ENCODE peak calls at places on chromosomes 3 and 15, in five cellular contexts. N is sigmoid colon, X is PC-3, T is right cardiac atrium, K is fibroblast of lung. B is an unnamed sample.

GRCh38 chr3:153274521-153274920 is 112.5 kb downstream of the RAP2B start:
- DNase-seq in N (no peak), X (no peak), T (no peak), K (no peak), B (no peak)

GRCh38 chr3:5389057-5389456 is 201.6 kb downstream of the EDEM1 start:
- DNase-seq in N (no peak), X (peak; percentile 97), T (no peak), K (no peak), B (no peak)

GRCh38 chr15:53811530-53811929 is 52.1 kb upstream of the WDR72 start:
- DNase-seq in N (no peak), X (peak; percentile 30), T (no peak), K (peak; percentile 29), B (no peak)

GRCh38 chr15:22973286-22973685 is 6.9 kb downstream of the CYFIP1 start:
- DNase-seq in N (peak; percentile 36), X (no peak), T (no peak), K (no peak), B (no peak)

GRCh38 chr3:94936023-94936580 is 873.2 kb downstream of the NSUN3 start:
- DNase-seq in N (no peak), X (peak; percentile 69), T (no peak), K (no peak), B (no peak)

GRCh38 chr3:79767953-79768282 is at the start of gene ROBO1:
- DNase-seq in N (no peak), X (no peak), T (no peak), K (peak; percentile 33), B (no peak)

GRCh38 chr3:69197922-69198540 is 75.6 kb upstream of the LMOD3 start:
- DNase-seq in N (no peak), X (no peak), T (no peak), K (no peak), B (no peak)

GRCh38 chr15:29113336-29114276 is 156.0 kb downstream of the NSMCE3 start:
- DNase-seq in N (no peak), X (peak; percentile 9), T (no peak), K (no peak), B (no peak)

GRCh38 chr3:188518416-188518815 is 364.5 kb downstream of the LPP start:
- DNase-seq in N (no peak), X (no peak), T (no peak), K (no peak), B (no peak)

GRCh38 chr15:66356069-66356358 is 471 bp downstream of the TIPIN start:
- DNase-seq in N (no peak), X (no peak), T (no peak), K (no peak), B (no peak)

GRCh38 chr15:47708116-47708515 is 9.2 kb upstream of the SEMA6D start:
- DNase-seq in N (no peak), X (no peak), T (no peak), K (no peak), B (no peak)

GRCh38 chr15:100671858-100672543 is 69.6 kb downstream of the ASB7 start:
- DNase-seq in N (no peak), X (peak; percentile 47), T (no peak), K (peak; percentile 62), B (no peak)

GRCh38 chr15:38085931-38086562 is 151.6 kb downstream of the TMCO5A start:
- DNase-seq in N (no peak), X (no peak), T (no peak), K (no peak), B (no peak)

GRCh38 chr3:37814547-37814946 is 47.1 kb upstream of the CTDSPL start:
- DNase-seq in N (no peak), X (peak; percentile 57), T (no peak), K (peak; percentile 50), B (no peak)

GRCh38 chr15:51076898-51077564 is 17.7 kb downstream of the TNFAIP8L3 start:
- DNase-seq in N (peak; percentile 69), X (no peak), T (peak; percentile 71), K (peak; percentile 83), B (peak; percentile 76)

GRCh38 chr3:177703788-177704187 is 506.5 kb upstream of the TBL1XR1 start:
- DNase-seq in N (no peak), X (peak; percentile 8), T (no peak), K (no peak), B (no peak)

GRCh38 chr3:192409838-192410683 is 317.3 kb downstream of the FGF12 start:
- DNase-seq in N (no peak), X (no peak), T (peak; percentile 19), K (peak; percentile 22), B (no peak)

GRCh38 chr3:102169915-102170479 is 264.8 kb upstream of the ZPLD1 start:
- DNase-seq in N (no peak), X (no peak), T (no peak), K (no peak), B (no peak)

GRCh38 chr3:128619146-128619890 is 31.3 kb downstream of the RPN1 start:
- DNase-seq in N (no peak), X (peak; percentile 50), T (no peak), K (peak; percentile 84), B (no peak)

GRCh38 chr15:39132071-39132470 is 448.8 kb upstream of the THBS1 start:
- DNase-seq in N (no peak), X (no peak), T (no peak), K (no peak), B (no peak)

GRCh38 chr3:66376568-66376967 is 124.3 kb downstream of the LRIG1 start:
- DNase-seq in N (no peak), X (peak; percentile 16), T (no peak), K (peak; percentile 95), B (no peak)

GRCh38 chr3:47444103-47444502 is 31.6 kb downstream of the SCAP start:
- DNase-seq in N (no peak), X (no peak), T (no peak), K (no peak), B (no peak)

GRCh38 chr15:72229947-72230196 is 1.1 kb downstream of the PKM start:
- DNase-seq in N (no peak), X (no peak), T (no peak), K (no peak), B (no peak)

GRCh38 chr15:71807125-71807629 is 3.2 kb upstream of the NR2E3 start:
- DNase-seq in N (no peak), X (no peak), T (no peak), K (no peak), B (no peak)

GRCh38 chr3:24299801-24300626 is 194.6 kb downstream of the THRB start:
- DNase-seq in N (no peak), X (peak; percentile 87), T (no peak), K (peak; percentile 75), B (no peak)

GRCh38 chr15:88243156-88243555 is 13.4 kb downstream of the NTRK3 start:
- DNase-seq in N (no peak), X (no peak), T (no peak), K (no peak), B (no peak)

GRCh38 chr3:143124683-143125520 is 5.3 kb downstream of the CHST2 start:
- DNase-seq in N (no peak), X (peak; percentile 40), T (no peak), K (peak; percentile 43), B (no peak)

GRCh38 chr3:106862067-106862466 is 515.2 kb upstream of the CCDC54 start:
- DNase-seq in N (no peak), X (peak; percentile 42), T (no peak), K (peak; percentile 56), B (no peak)

GRCh38 chr3:131907809-131908208 is 127.0 kb downstream of the CPNE4 start:
- DNase-seq in N (no peak), X (no peak), T (no peak), K (peak; percentile 46), B (no peak)

GRCh38 chr15:91887321-91887720 is 33.8 kb downstream of the SLCO3A1 start:
- DNase-seq in N (no peak), X (no peak), T (no peak), K (no peak), B (no peak)

GRCh38 chr15:100903191-100903590 is 16.0 kb upstream of the LRRK1 start:
- DNase-seq in N (no peak), X (no peak), T (no peak), K (no peak), B (no peak)

GRCh38 chr15:81126887-81127286 is 7.2 kb upstream of the CFAP161 start:
- DNase-seq in N (no peak), X (no peak), T (no peak), K (peak; percentile 12), B (no peak)

GRCh38 chr3:184525337-184526157 is 36.0 kb upstream of the EPHB3 start:
- DNase-seq in N (no peak), X (no peak), T (no peak), K (no peak), B (no peak)

GRCh38 chr3:17979248-17979647 is 236.8 kb upstream of the TBC1D5 start:
- DNase-seq in N (peak; percentile 73), X (peak; percentile 35), T (no peak), K (no peak), B (no peak)

GRCh38 chr3:184636774-184637316 is 75.0 kb downstream of the MAGEF1 start:
- DNase-seq in N (no peak), X (peak; percentile 89), T (no peak), K (peak; percentile 58), B (no peak)

GRCh38 chr3:98775459-98775858 is 12.3 kb downstream of the ST3GAL6 start:
- DNase-seq in N (no peak), X (no peak), T (no peak), K (no peak), B (no peak)

GRCh38 chr3:193010191-193010590 is 92.5 kb upstream of the MB21D2 start:
- DNase-seq in N (no peak), X (no peak), T (no peak), K (no peak), B (no peak)

GRCh38 chr3:73624363-73625123 is at the start of gene PDZRN3:
- DNase-seq in N (peak; percentile 85), X (no peak), T (peak; percentile 61), K (peak; percentile 75), B (peak; percentile 69)

GRCh38 chr3:73625124-73625665 is 454 bp upstream of the PDZRN3 start:
- DNase-seq in N (no peak), X (no peak), T (peak; percentile 44), K (peak; percentile 71), B (no peak)

GRCh38 chr3:73623996-73624362 is 762 bp downstream of the PDZRN3 start:
- DNase-seq in N (peak; percentile 77), X (no peak), T (peak; percentile 57), K (peak; percentile 77), B (no peak)

GRCh38 chr3:73622135-73622534 is 2.6 kb downstream of the PDZRN3 start:
- DNase-seq in N (peak; percentile 95), X (no peak), T (peak; percentile 53), K (peak; percentile 55), B (peak; percentile 60)

GRCh38 chr3:73623316-73623715 is 1.4 kb downstream of the PDZRN3 start:
- DNase-seq in N (no peak), X (no peak), T (peak; percentile 35), K (peak; percentile 44), B (no peak)
- H3K4me3 ChIP-seq in N (peak overlapping the region; percentile 93), X (no peak overlapping the region), T (peak overlapping the region; percentile 53), K (peak overlapping the region; percentile 89), B (peak overlapping the region; percentile 55)

GRCh38 chr15:69089258-69089657 is 71.2 kb upstream of the GLCE start:
- DNase-seq in N (no peak), X (no peak), T (no peak), K (no peak), B (no peak)
- H3K4me3 ChIP-seq in N (no peak overlapping the region), X (no peak overlapping the region), T (no peak overlapping the region), K (no peak overlapping the region), B (no peak overlapping the region)

GRCh38 chr3:56909349-56909748 is 107.6 kb upstream of the ARHGEF3 start:
- DNase-seq in N (no peak), X (no peak), T (no peak), K (no peak), B (no peak)
- H3K4me3 ChIP-seq in N (no peak overlapping the region), X (no peak overlapping the region), T (no peak overlapping the region), K (no peak overlapping the region), B (no peak overlapping the region)

GRCh38 chr15:96343529-96344072 is 13.1 kb downstream of the NR2F2 start:
- DNase-seq in N (no peak), X (no peak), T (no peak), K (no peak), B (no peak)
- H3K4me3 ChIP-seq in N (peak overlapping the region; percentile 84), X (no peak overlapping the region), T (peak overlapping the region; percentile 94), K (peak overlapping the region; percentile 73), B (peak overlapping the region; percentile 56)